ENCODE peak calls at places on chromosomes 6 and 20, in four cellular contexts. W is HepG2, D is SK-N-SH, S is GM12878. X is an unnamed sample.

GRCh38 chr20:63553933-63554290 is at the start of gene FNDC11:
- DNase-seq in W (no peak), D (peak), S (no peak), X (no peak)

GRCh38 chr6:44511126-44511525 is 123.6 kb downstream of the CDC5L start:
- DNase-seq in W (no peak), D (no peak), S (no peak), X (no peak)

GRCh38 chr6:82251942-82252341 is 4.4 kb upstream of the IBTK start:
- DNase-seq in W (peak), D (peak), S (no peak), X (peak)

GRCh38 chr6:127366281-127367022 is 23.0 kb upstream of the ECHDC1 start:
- DNase-seq in W (no peak), D (no peak), S (no peak), X (peak)

GRCh38 chr20:25543068-25543467 is 42.3 kb downstream of the NINL start:
- DNase-seq in W (peak), D (no peak), S (no peak), X (no peak)

GRCh38 chr20:8428988-8429387 is 296.9 kb downstream of the PLCB1 start:
- DNase-seq in W (no peak), D (no peak), S (no peak), X (no peak)

GRCh38 chr6:7899046-7899888 is 11.3 kb downstream of the TXNDC5 start:
- DNase-seq in W (peak), D (no peak), S (no peak), X (peak)

GRCh38 chr6:45310118-45310788 is 17.9 kb upstream of the RUNX2 start:
- DNase-seq in W (no peak), D (no peak), S (no peak), X (no peak)

GRCh38 chr20:23657202-23657601 is 19.4 kb upstream of the CST3 start:
- DNase-seq in W (no peak), D (no peak), S (no peak), X (no peak)

GRCh38 chr6:116268589-116269293 is 11.0 kb downstream of the TSPYL1 start:
- DNase-seq in W (peak), D (peak), S (no peak), X (peak)

GRCh38 chr6:25124216-25124615 is 155.0 kb upstream of the CARMIL1 start:
- DNase-seq in W (no peak), D (no peak), S (no peak), X (no peak)

GRCh38 chr6:9516207-9516606 is 898.7 kb downstream of the TFAP2A start:
- DNase-seq in W (no peak), D (no peak), S (no peak), X (peak)

GRCh38 chr6:152457949-152458624 is 179.1 kb downstream of the SYNE1 start:
- DNase-seq in W (peak), D (no peak), S (no peak), X (no peak)

GRCh38 chr20:1993986-1994385 is at the start of gene PDYN:
- DNase-seq in W (no peak), D (no peak), S (no peak), X (no peak)

GRCh38 chr20:57713505-57713903 is 3.7 kb upstream of the PMEPA1 start:
- DNase-seq in W (no peak), D (no peak), S (no peak), X (no peak)

GRCh38 chr6:46610862-46611553 is 41.6 kb downstream of the CYP39A1 start:
- DNase-seq in W (no peak), D (no peak), S (no peak), X (no peak)

GRCh38 chr20:61695741-61696140 is 369.9 kb downstream of the TAF4 start:
- DNase-seq in W (no peak), D (no peak), S (no peak), X (no peak)

GRCh38 chr6:136920858-136921520 is 1.1 kb upstream of the SLC35D3 start:
- DNase-seq in W (no peak), D (peak), S (no peak), X (peak)

GRCh38 chr6:42066156-42066555 is 15.8 kb downstream of the TAF8 start:
- DNase-seq in W (no peak), D (no peak), S (no peak), X (no peak)

DNA sequence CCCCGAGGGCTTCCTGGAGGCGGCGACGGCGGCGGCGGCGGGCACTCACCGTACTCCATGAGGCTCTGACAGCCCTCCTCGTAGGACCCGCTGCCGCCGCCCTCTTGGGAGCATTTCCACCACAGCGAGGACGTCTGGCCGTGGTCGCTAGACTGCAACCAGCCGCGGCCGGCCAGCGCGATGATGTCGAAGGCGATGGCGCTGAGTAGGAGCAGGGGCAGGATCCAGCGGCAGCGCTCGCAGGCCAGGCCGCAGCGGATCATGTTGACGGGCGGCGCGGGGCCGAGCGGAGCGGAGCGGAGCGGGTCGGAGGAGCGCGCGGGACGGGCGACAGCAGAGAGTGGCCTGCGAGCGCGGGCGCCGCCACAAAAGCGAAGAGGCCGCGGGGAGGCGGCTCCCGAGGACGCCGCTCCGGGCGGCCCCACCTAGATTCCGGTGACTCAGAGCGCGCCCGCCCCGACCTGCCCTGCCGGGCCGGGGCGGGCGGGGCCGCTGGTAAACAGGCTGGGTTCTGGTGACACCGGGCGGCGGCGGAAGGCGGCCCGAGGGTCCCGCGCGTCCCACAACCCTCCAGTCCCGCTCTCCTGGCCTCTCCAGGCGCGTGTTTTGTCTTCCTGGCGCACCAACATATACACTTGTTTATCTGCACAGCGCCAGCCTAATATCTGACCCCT is at the start of gene PERP:
- DNase-seq in W (peak), D (peak), S (no peak), X (peak)
- TF ChIP-seq PBX3 in W (no peak), D (no peak), S (no peak), X (no peak)

GRCh38 chr20:4725263-4725550 is 3.5 kb downstream of the PRND start:
- DNase-seq in W (no peak), D (no peak), S (no peak), X (no peak)

GRCh38 chr20:4724459-4725262 is 3.0 kb downstream of the PRND start:
- DNase-seq in W (no peak), D (no peak), S (no peak), X (no peak)

GRCh38 chr20:4729265-4729664 is 7.6 kb downstream of the PRND start:
- DNase-seq in W (no peak), D (no peak), S (no peak), X (no peak)

GRCh38 chr20:4728121-4728520 is 6.4 kb downstream of the PRND start:
- DNase-seq in W (no peak), D (no peak), S (no peak), X (no peak)

GRCh38 chr20:4726710-4727391 is 5.1 kb downstream of the PRND start:
- DNase-seq in W (no peak), D (no peak), S (peak), X (no peak)
- TF ChIP-seq PBX3 in W (no peak), D (no peak), S (no peak), X (no peak)

DNA sequence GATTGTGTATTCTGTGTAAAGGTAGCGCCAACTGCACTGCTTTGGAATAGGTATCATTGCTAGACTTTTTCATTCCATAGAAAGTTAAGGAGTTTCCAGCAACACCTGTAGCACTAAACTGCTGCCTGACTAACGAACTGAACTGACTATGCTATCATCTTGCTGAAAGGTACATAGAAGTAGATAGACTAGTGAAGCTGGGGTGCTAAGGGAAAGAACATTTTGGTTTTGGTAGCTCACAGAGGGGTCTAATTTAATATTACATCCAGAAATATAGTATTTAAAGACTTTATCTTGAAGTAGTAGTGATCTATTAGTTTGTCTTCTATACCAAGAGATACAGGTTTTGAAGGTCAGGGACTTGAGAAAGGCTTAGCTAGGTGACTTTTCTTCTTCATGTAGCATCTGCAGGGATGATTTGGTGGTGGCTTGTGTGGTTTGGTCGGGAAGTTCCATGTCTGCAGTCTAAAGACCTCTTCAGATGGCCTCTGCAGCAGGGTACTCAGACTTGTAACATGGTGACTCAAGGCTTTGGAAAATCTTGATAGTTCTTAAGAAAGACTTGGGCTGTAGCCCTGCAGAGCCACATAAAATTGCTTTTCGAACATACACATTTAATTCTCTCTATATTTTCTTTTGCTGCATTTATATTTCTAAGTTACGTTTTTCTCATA is 10.2 kb downstream of the SENP6 start:
- DNase-seq in W (no peak), D (no peak), S (no peak), X (no peak)
- TF ChIP-seq PBX3 in W (no peak), D (no peak), S (no peak), X (no peak)

GRCh38 chr6:17983712-17984111 is 3.7 kb downstream of the KIF13A start:
- DNase-seq in W (no peak), D (no peak), S (no peak), X (no peak)
- TF ChIP-seq PBX3 in W (no peak), D (no peak), S (no peak), X (no peak)

DNA sequence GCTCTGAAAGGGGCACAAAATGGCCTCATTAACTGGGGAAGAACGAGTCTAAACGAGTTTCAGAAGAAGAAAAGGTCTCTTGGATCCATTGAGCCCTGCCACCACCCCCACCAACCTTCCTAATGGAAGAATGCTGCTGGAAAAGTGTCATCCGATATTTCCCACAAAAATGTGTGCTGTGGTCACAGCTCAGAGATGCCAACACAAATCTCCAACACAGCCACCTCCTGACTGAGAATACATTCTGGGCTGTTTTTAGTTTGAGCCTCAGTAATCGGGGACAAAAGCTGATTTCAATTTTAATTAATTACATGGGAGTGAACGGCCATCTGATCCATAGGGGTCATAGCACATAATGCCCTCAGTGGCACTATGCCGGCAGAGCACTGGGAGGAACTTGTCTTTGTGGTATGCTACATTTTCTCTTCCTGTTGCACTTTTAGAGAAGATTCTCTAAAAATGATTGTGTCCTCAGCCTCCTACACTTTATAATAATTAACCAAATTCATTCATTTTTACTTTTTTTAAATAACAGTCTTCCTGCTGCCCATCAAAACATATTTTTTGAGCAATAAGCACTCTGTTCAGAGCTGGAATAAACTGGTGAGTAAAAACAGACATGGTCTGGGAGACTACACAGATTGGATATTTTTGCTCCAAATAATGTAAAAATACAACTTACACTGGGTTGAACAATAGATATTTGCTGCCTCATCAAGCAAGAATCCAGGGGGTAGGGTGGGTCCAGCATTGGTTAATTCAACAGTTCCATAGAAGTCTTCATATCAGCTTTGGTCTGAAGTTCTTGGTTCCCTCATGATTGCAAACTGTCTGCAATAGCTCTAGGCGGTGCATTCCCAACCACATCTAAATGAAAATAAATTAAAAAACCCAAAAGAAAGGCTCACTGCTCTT is 143.6 kb upstream of the TMEM170B start:
- DNase-seq in W (peak), D (no peak), S (no peak), X (no peak)
- TF ChIP-seq PBX3 in W (no peak), D (no peak), S (no peak), X (no peak)

DNA sequence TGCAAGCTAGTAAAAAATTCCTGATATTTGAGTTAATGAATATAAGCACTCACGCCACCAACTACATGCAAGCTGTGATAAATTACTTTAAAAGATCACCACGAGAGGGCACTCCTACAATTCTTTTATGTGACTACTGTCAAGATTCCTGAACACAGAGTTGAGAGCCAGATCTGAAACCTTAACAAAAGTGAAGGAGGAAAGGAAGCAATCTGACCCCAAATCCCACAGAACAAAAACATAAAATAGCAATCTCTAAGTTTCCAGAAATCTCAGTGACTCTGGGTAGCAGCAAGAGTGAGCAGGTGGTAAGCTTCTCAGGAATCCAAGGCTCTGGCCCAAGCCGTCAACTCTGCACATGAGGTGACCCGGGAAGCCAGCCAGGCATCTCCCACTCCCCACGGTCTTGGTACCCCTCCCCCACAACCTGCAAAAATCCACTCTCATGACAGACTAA is 55.1 kb downstream of the STAU1 start:
- DNase-seq in W (peak), D (peak), S (peak), X (peak)
- TF ChIP-seq PBX3 in W (no peak), D (no peak), S (no peak), X (no peak)

GRCh38 chr20:36490191-36490590 is 51.1 kb upstream of the MYL9 start:
- DNase-seq in W (no peak), D (no peak), S (no peak), X (no peak)

GRCh38 chr20:36496707-36497669 is 44.3 kb upstream of the MYL9 start:
- DNase-seq in W (no peak), D (no peak), S (no peak), X (no peak)

GRCh38 chr20:36493013-36493800 is 48.1 kb upstream of the MYL9 start:
- DNase-seq in W (no peak), D (peak), S (no peak), X (no peak)

GRCh38 chr20:36493801-36494114 is 47.6 kb upstream of the MYL9 start:
- DNase-seq in W (no peak), D (no peak), S (no peak), X (no peak)

GRCh38 chr20:36491901-36492617 is 49.3 kb upstream of the MYL9 start:
- DNase-seq in W (no peak), D (no peak), S (no peak), X (no peak)
- TF ChIP-seq PBX3 in W (no peak), D (no peak), S (no peak), X (no peak)

X was measured in A549.